ENCODE peak calls at places on chromosomes 12 and 14, in six cellular contexts. One of them, this sample, is unnamed.
A peak's percentile ranks its signal among the peaks of the same experiment; 100 is the strongest.

GRCh38 chr12:20646239-20646827 is 48.8 kb upstream of the SLCO1C1 start:
- DNase-seq in PC-3: peak; percentile 54
- DNase-seq in GM23248: peak; percentile 73
- DNase-seq in SK-N-SH: peak; percentile 39
- DNase-seq in MM.1S: peak; percentile 39
- DNase-seq in neural progenitor cell: peak; percentile 44
- DNase-seq in this sample: peak; percentile 34

GRCh38 chr12:108193922-108194321 is 64.8 kb downstream of the WSCD2 start:
- DNase-seq in PC-3: peak; percentile 36
- DNase-seq in GM23248: peak; percentile 47
- DNase-seq in neural progenitor cell: peak; percentile 70
- DNase-seq in SK-N-SH: peak; percentile 69
- DNase-seq in MM.1S: peak; percentile 29
- DNase-seq in this sample: peak; percentile 32

GRCh38 chr12:51970904-51971646 is 19.6 kb downstream of the ACVR1B start:
- DNase-seq in PC-3: peak; percentile 59
- DNase-seq in SK-N-SH: peak; percentile 57
- DNase-seq in MM.1S: peak; percentile 23
- DNase-seq in neural progenitor cell: peak; percentile 65
- DNase-seq in GM23248: peak; percentile 42
- DNase-seq in this sample: peak; percentile 47

GRCh38 chr14:86597279-86597678 is 1067.3 kb downstream of the FLRT2 start:
- DNase-seq in PC-3: no peak
- DNase-seq in SK-N-SH: no peak
- DNase-seq in MM.1S: no peak
- DNase-seq in GM23248: no peak
- DNase-seq in neural progenitor cell: no peak
- DNase-seq in this sample: no peak

GRCh38 chr14:54182419-54183040 is 214.3 kb upstream of the CDKN3 start:
- DNase-seq in PC-3: peak; percentile 96
- DNase-seq in MM.1S: no peak
- DNase-seq in neural progenitor cell: no peak
- DNase-seq in SK-N-SH: no peak
- DNase-seq in GM23248: peak; percentile 91
- DNase-seq in this sample: no peak

GRCh38 chr12:3142386-3142785 is 65.2 kb downstream of the TSPAN9 start:
- DNase-seq in SK-N-SH: peak; percentile 16
- DNase-seq in MM.1S: no peak
- DNase-seq in neural progenitor cell: no peak
- DNase-seq in PC-3: no peak
- DNase-seq in GM23248: no peak
- DNase-seq in this sample: no peak

GRCh38 chr12:42094277-42094676 is 50.4 kb downstream of the GXYLT1 start:
- DNase-seq in PC-3: peak; percentile 39
- DNase-seq in SK-N-SH: no peak
- DNase-seq in GM23248: peak; percentile 72
- DNase-seq in neural progenitor cell: no peak
- DNase-seq in MM.1S: no peak
- DNase-seq in this sample: no peak

GRCh38 chr12:112932485-112933151 is 5.7 kb upstream of the OAS3 start:
- DNase-seq in neural progenitor cell: peak; percentile 87
- DNase-seq in GM23248: no peak
- DNase-seq in PC-3: peak; percentile 11
- DNase-seq in MM.1S: no peak
- DNase-seq in SK-N-SH: no peak
- DNase-seq in this sample: no peak

GRCh38 chr12:131694116-131694838 is 16.6 kb upstream of the SFSWAP start:
- DNase-seq in neural progenitor cell: no peak
- DNase-seq in PC-3: no peak
- DNase-seq in MM.1S: no peak
- DNase-seq in GM23248: no peak
- DNase-seq in SK-N-SH: no peak
- DNase-seq in this sample: no peak

GRCh38 chr12:132204822-132205270 is 60.6 kb downstream of the NOC4L start:
- DNase-seq in neural progenitor cell: no peak
- DNase-seq in SK-N-SH: no peak
- DNase-seq in MM.1S: no peak
- DNase-seq in PC-3: no peak
- DNase-seq in GM23248: peak; percentile 30
- DNase-seq in this sample: no peak

GRCh38 chr14:101820283-101820798 is 58.8 kb downstream of the PPP2R5C start:
- DNase-seq in GM23248: no peak
- DNase-seq in MM.1S: no peak
- DNase-seq in SK-N-SH: no peak
- DNase-seq in neural progenitor cell: no peak
- DNase-seq in PC-3: no peak
- DNase-seq in this sample: no peak

GRCh38 chr12:13257356-13257875 is 60.9 kb downstream of the EMP1 start:
- DNase-seq in PC-3: no peak
- DNase-seq in MM.1S: no peak
- DNase-seq in GM23248: no peak
- DNase-seq in neural progenitor cell: no peak
- DNase-seq in SK-N-SH: no peak
- DNase-seq in this sample: no peak

GRCh38 chr12:52271157-52271556 is 3.3 kb upstream of the KRT86 start:
- DNase-seq in PC-3: no peak
- DNase-seq in SK-N-SH: no peak
- DNase-seq in GM23248: peak; percentile 51
- DNase-seq in MM.1S: no peak
- DNase-seq in neural progenitor cell: no peak
- DNase-seq in this sample: no peak

GRCh38 chr12:49878021-49878420 is 25.7 kb downstream of the FAIM2 start:
- DNase-seq in PC-3: no peak
- DNase-seq in GM23248: no peak
- DNase-seq in SK-N-SH: no peak
- DNase-seq in neural progenitor cell: no peak
- DNase-seq in MM.1S: no peak
- DNase-seq in this sample: no peak

GRCh38 chr14:67221248-67221981 is 19.8 kb upstream of the PALS1 start:
- DNase-seq in GM23248: peak; percentile 68
- DNase-seq in SK-N-SH: no peak
- DNase-seq in PC-3: peak; percentile 93
- DNase-seq in MM.1S: no peak
- DNase-seq in neural progenitor cell: no peak
- DNase-seq in this sample: no peak

GRCh38 chr14:103135333-103136075 is 12.2 kb downstream of the TNFAIP2 start:
- DNase-seq in PC-3: no peak
- DNase-seq in GM23248: no peak
- DNase-seq in neural progenitor cell: no peak
- DNase-seq in SK-N-SH: no peak
- DNase-seq in MM.1S: no peak
- DNase-seq in this sample: no peak

GRCh38 chr14:103136076-103136340 is 12.7 kb downstream of the TNFAIP2 start:
- DNase-seq in neural progenitor cell: no peak
- DNase-seq in GM23248: no peak
- DNase-seq in MM.1S: no peak
- DNase-seq in PC-3: no peak
- DNase-seq in SK-N-SH: no peak
- DNase-seq in this sample: no peak

GRCh38 chr14:103134919-103135318 is 11.7 kb downstream of the TNFAIP2 start:
- DNase-seq in neural progenitor cell: no peak
- DNase-seq in GM23248: no peak
- DNase-seq in MM.1S: no peak
- DNase-seq in PC-3: no peak
- DNase-seq in SK-N-SH: no peak
- DNase-seq in this sample: no peak

GRCh38 chr14:103137721-103138482 is 14.6 kb downstream of the TNFAIP2 start:
- DNase-seq in MM.1S: no peak
- DNase-seq in GM23248: no peak
- DNase-seq in SK-N-SH: no peak
- DNase-seq in PC-3: no peak
- DNase-seq in neural progenitor cell: no peak
- DNase-seq in this sample: no peak

DNA sequence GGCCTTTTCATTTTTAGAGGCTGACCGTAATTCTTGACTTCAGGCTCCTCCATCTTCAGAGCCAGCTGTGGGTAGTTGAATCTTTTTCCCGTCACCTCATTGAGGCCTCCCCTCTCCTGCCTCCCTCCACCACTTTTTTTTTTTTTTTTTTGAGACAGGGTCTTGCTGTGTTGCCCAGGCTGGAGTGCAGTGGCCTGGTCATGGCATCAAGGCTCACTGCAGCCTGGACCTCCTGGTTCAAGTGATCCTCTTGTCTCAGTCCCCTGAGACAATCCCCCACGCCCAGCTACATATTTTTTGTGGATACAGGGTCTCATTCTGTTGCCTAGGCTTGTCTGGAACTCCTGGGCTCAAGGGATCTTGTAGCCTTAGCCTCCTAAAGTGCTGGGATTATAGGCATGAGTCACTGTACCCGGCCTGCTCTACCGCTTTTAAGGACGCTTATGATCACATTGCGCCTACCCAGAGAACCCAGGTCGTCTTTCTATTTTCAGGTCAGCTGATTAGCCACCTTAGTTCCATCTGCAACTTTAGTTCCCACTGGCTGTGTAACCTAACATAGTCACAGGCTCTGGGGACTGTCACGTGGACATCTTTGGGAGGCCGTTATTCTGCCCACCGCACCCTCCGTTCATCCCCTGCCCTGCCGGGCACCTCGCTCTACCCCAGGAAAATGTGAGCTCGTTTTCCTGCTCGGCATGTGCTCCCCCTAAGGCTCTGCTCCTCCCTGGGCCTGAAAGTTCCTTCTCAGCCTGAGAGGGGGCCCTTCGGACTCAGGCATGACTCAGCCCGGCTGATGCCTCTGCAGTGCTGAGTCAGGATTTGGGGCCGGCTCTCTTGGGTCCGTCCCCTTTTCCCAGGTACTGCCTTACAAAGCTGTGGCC is 13.4 kb downstream of the TNFAIP2 start:
- DNase-seq in SK-N-SH: no peak
- DNase-seq in MM.1S: no peak
- DNase-seq in PC-3: peak; percentile 84
- DNase-seq in neural progenitor cell: peak; percentile 64
- DNase-seq in GM23248: peak; percentile 86
- DNase-seq in this sample: no peak
- H3K27ac ChIP-seq in SK-N-SH: no peak overlapping the region
- H3K27ac ChIP-seq in MM.1S: no peak overlapping the region
- H3K27ac ChIP-seq in PC-3: peak overlapping the region; percentile 96
- H3K27ac ChIP-seq in neural progenitor cell: no peak overlapping the region
- H3K27ac ChIP-seq in GM23248: peak overlapping the region; percentile 46
- H3K27ac ChIP-seq in this sample: no peak overlapping the region

DNA sequence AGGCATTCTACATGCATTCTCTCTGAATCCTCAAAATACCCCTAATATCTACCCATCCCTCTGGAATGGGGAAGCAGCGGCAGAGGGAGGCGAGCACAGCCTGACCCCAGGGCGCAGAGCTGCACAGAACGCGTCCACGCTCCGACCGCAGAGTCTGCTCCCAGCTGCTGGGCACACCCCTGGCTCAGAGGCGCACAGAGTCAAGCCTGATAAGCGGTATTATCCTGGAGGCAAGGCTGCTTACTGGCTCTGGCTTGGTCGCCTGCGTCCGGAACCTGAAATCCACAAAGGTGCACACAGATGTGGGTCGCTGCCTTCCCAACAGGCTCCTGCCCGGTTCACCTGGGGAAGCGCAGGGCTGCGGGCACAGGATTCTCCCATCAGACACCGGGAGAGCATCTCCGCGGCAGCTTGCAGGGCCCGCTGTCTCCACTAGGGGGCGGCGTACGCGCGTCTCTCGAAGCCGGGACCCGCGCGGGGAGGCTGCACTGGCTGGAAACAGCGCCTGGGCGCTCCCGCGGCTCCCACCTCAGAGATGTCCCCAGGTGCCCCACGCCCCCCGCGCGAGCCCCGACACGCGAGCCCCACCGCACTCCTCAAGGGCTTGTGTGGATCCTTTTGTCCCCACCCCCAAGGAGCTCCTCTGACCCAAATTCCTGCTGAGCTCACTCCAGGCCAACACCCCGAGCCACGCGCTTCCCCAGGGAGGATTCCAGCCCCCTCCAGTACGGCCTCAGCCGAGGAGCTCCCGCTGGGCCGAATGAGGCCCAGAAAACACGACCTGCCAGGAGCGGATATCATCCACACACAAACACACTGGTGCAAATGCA is 120.1 kb upstream of the FZD10 start:
- DNase-seq in neural progenitor cell: peak; percentile 82
- DNase-seq in SK-N-SH: peak; percentile 94
- DNase-seq in MM.1S: no peak
- DNase-seq in GM23248: peak; percentile 19
- DNase-seq in PC-3: no peak
- DNase-seq in this sample: no peak
- H2AFZ ChIP-seq in neural progenitor cell: no peak overlapping the region
- H2AFZ ChIP-seq in SK-N-SH: no peak overlapping the region
- H2AFZ ChIP-seq in MM.1S: no peak overlapping the region
- H2AFZ ChIP-seq in GM23248: no peak overlapping the region
- H2AFZ ChIP-seq in PC-3: no peak overlapping the region
- H2AFZ ChIP-seq in this sample: no peak overlapping the region

DNA sequence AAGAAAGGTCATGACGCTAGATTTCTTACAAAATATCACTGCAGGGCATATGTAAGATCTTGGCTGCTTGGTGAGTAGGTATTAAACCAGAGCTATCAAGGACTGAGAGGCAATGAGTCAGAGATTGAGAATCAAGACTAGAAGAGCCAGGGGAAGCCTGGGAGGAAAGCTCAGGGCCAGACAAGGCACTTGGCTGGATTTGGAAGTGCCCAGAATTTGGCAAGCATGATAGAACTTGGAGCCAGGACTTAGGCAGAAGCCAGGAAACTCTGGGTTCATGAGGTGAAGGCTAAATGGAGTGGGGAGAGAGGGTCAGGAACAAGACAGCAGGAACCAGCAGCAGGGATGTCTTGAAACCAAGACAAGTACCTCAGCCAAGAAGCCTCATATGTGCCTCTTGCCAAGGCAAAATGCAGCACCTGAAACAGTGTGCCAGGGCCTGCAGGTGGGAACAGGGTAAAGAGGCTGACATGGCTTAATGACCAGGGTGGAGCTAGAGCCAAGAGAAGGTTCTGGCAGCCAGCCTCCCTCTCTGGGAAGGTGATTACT is 49.9 kb downstream of the PTHLH start:
- DNase-seq in MM.1S: no peak
- DNase-seq in PC-3: peak; percentile 90
- DNase-seq in GM23248: peak; percentile 84
- DNase-seq in SK-N-SH: no peak
- DNase-seq in neural progenitor cell: no peak
- DNase-seq in this sample: no peak
- TF ChIP-seq EZH2phosphoT487 in MM.1S: no peak
- TF ChIP-seq EZH2phosphoT487 in PC-3: no peak
- TF ChIP-seq EZH2phosphoT487 in GM23248: no peak
- TF ChIP-seq EZH2phosphoT487 in SK-N-SH: no peak
- TF ChIP-seq EZH2phosphoT487 in neural progenitor cell: no peak
- TF ChIP-seq EZH2phosphoT487 in this sample: no peak

GRCh38 chr14:24234095-24235020 is 1.6 kb downstream of the GMPR2 start:
- DNase-seq in PC-3: no peak
- DNase-seq in SK-N-SH: no peak
- DNase-seq in GM23248: no peak
- DNase-seq in MM.1S: no peak
- DNase-seq in neural progenitor cell: no peak
- DNase-seq in this sample: no peak
- H3K27ac ChIP-seq in PC-3: no peak overlapping the region
- H3K27ac ChIP-seq in SK-N-SH: no peak overlapping the region
- H3K27ac ChIP-seq in GM23248: peak overlapping the region; percentile 70
- H3K27ac ChIP-seq in MM.1S: no peak overlapping the region
- H3K27ac ChIP-seq in neural progenitor cell: no peak overlapping the region
- H3K27ac ChIP-seq in this sample: no peak overlapping the region